ENCODE peak calls at places on chromosomes 1 and 21, in eight cellular contexts. W is heart right ventricle, C is GM10248, E is HCT116, H is heart left ventricle, J is GM20000, L is colonic mucosa, F is HFF-Myc. M is an unnamed sample.

GRCh38 chr21:41598561-41599511 is 90.9 kb upstream of the TMPRSS2 start:
- DNase-seq in J (no peak), W (no peak), C (no peak), H (no peak), L (no peak), F (no peak), E (no peak), M (no peak)

GRCh38 chr1:93556291-93556690 is 108.4 kb downstream of the FNBP1L start:
- DNase-seq in C (no peak), F (no peak), W (no peak), J (no peak), L (no peak), E (no peak), H (no peak), M (no peak)

GRCh38 chr1:29655145-29655544 is 418.8 kb downstream of the PTPRU start:
- DNase-seq in F (no peak), E (no peak), W (no peak), J (no peak), C (no peak), L (peak), H (no peak), M (no peak)

GRCh38 chr1:47688161-47688560 is 250.3 kb downstream of the FOXD2 start:
- DNase-seq in F (no peak), C (no peak), E (no peak), L (peak), H (no peak), J (no peak), W (no peak), M (no peak)

GRCh38 chr1:205068457-205069035 is 15.7 kb downstream of the TMEM81 start:
- DNase-seq in E (no peak), L (no peak), H (no peak), W (no peak), F (no peak), J (no peak), C (no peak), M (peak)

GRCh38 chr1:184075040-184076029 is 23.8 kb downstream of the TSEN15 start:
- DNase-seq in F (peak), C (peak), J (peak), E (peak), L (peak), H (no peak), W (no peak), M (peak)

GRCh38 chr1:223411309-223411708 is 18.1 kb downstream of the CCDC185 start:
- DNase-seq in C (no peak), W (no peak), F (no peak), H (no peak), J (no peak), L (no peak), E (no peak), M (peak)

GRCh38 chr1:154304664-154305337 is 16.1 kb upstream of the AQP10 start:
- DNase-seq in W (no peak), J (no peak), H (no peak), C (no peak), F (no peak), E (no peak), L (no peak), M (no peak)

GRCh38 chr1:231940721-231941120 is 314.1 kb downstream of the DISC1 start:
- DNase-seq in L (no peak), J (no peak), F (no peak), W (no peak), H (no peak), E (no peak), C (no peak), M (no peak)

GRCh38 chr21:45151484-45152115 is 77.2 kb downstream of the ADARB1 start:
- DNase-seq in J (no peak), H (no peak), C (no peak), E (no peak), W (no peak), F (no peak), L (peak), M (no peak)

GRCh38 chr21:41142051-41142795 is 25.7 kb upstream of the BACE2 start:
- DNase-seq in L (no peak), F (peak), J (no peak), H (no peak), W (no peak), E (no peak), C (no peak), M (peak)

GRCh38 chr1:3577300-3577699 is 34.0 kb downstream of the MEGF6 start:
- DNase-seq in W (no peak), H (no peak), J (no peak), E (no peak), L (no peak), C (no peak), F (no peak), M (peak)

GRCh38 chr21:34330055-34330454 is 33.8 kb upstream of the KCNE2 start:
- DNase-seq in F (no peak), C (no peak), E (no peak), W (no peak), L (no peak), J (no peak), H (no peak), M (no peak)
- TF ChIP-seq CTCF in F (no peak), C (no peak), E (no peak), W (no peak), L (no peak), J (no peak), H (no peak), M (no peak)

GRCh38 chr21:32597205-32597604 is 11.9 kb upstream of the TCP10L start:
- DNase-seq in E (peak), F (peak), W (no peak), C (no peak), L (no peak), J (no peak), H (no peak), M (peak)

GRCh38 chr21:32590130-32590529 is 4.8 kb upstream of the TCP10L start:
- DNase-seq in F (no peak), H (no peak), L (no peak), W (no peak), J (no peak), C (no peak), E (no peak), M (no peak)

GRCh38 chr21:32593690-32594089 is 8.4 kb upstream of the TCP10L start:
- DNase-seq in C (no peak), H (no peak), F (no peak), E (no peak), J (no peak), L (no peak), W (no peak), M (no peak)

GRCh38 chr21:32595431-32595830 is 10.1 kb upstream of the TCP10L start:
- DNase-seq in F (no peak), L (no peak), C (no peak), W (no peak), H (no peak), E (no peak), J (no peak), M (no peak)

GRCh38 chr21:32592929-32593502 is 7.7 kb upstream of the TCP10L start:
- DNase-seq in F (no peak), W (no peak), E (no peak), C (no peak), J (no peak), L (no peak), H (no peak), M (no peak)
- TF ChIP-seq CTCF in F (no peak), W (no peak), E (no peak), C (no peak), J (no peak), L (no peak), H (no peak), M (no peak)

GRCh38 chr21:22795091-22795490 is 1796.9 kb downstream of the NCAM2 start:
- DNase-seq in C (no peak), J (no peak), W (no peak), F (no peak), H (no peak), L (no peak), E (no peak), M (no peak)

GRCh38 chr21:22796147-22796546 is 1797.9 kb downstream of the NCAM2 start:
- DNase-seq in W (no peak), C (no peak), J (no peak), F (no peak), E (no peak), H (no peak), L (no peak), M (no peak)

GRCh38 chr21:22795644-22796043 is 1797.4 kb downstream of the NCAM2 start:
- DNase-seq in F (no peak), W (no peak), C (no peak), J (no peak), L (no peak), E (no peak), H (no peak), M (no peak)

GRCh38 chr21:22791376-22791775 is 1793.2 kb downstream of the NCAM2 start:
- DNase-seq in E (no peak), F (no peak), L (no peak), H (no peak), W (no peak), C (no peak), J (no peak), M (no peak)

GRCh38 chr21:22791986-22792560 is 1793.9 kb downstream of the NCAM2 start:
- DNase-seq in W (no peak), F (peak), J (peak), C (peak), L (peak), H (no peak), E (no peak), M (peak)
- TF ChIP-seq CTCF in W (peak), F (peak), J (peak), C (peak), L (peak), H (peak), E (no peak), M (peak)

DNA sequence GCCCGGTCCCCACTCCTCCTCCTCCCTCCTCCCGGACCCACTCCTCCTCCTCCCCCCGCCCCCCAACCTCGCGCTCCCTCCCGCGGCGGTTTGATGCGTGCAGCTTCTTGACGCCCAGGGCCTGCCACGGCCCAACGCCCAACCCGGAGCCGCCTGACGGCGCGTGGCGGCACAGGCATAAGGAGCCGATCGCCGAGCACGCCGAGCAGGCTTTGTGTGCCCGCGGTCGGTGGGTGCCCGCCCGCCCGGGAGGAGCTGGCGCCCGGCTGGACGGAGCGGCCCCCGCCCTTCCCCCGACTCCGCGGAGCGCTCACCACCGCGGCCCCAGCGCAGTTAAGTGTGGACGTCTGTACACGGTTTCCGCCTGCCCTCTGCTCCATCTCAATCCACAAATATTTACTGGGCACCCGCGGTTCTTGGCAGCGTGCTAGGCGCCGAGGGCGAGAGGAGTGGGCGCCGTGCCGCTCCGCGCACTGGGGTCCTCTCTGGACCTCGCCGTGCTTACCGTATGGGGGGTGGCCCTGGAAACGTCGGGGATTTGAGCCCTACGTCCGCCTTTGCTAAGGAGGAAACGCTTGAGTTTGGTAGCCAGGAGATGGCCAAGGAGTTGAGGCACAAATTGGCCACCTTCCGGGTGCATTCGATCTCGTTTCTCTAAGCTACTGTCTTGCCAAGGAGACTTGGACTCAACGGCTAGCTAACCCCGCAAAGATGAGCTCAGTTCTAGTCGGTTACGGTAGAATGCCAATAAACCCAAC is 428 bp upstream of the HDGF start:
- DNase-seq in C (peak), E (peak), H (peak), W (peak), J (peak), L (peak), F (peak), M (peak)
- TF ChIP-seq CTCF in C (no peak), E (no peak), H (no peak), W (no peak), J (no peak), L (no peak), F (no peak), M (no peak)

GRCh38 chr1:32361674-32362473 is 411 bp downstream of the FAM229A start:
- DNase-seq in J (peak), E (no peak), H (peak), F (no peak), W (peak), L (peak), C (peak), M (peak)
- TF ChIP-seq CTCF in J (no peak), E (no peak), H (peak), F (peak), W (peak), L (peak), C (no peak), M (peak)

DNA sequence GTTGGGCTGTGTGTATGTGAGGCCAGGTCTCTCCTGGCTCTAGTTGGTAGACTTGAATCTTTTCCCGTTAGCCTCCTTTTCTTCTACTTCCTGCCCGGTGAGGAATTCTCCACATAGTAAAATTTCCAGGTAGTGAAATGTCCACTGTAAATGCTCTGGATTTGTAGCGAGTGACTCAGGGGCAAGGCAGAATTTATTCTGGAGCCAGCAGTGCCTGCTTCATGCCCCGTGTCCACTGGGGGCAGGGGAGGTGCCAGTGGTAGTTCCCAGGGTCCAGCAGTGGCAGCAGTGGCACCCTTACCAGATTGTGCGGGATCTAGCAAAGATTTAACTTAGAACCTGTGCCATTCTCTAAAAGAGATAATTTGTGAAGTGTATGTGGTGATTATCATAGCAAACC is 74.5 kb upstream of the USP24 start:
- DNase-seq in W (no peak), E (no peak), J (no peak), H (no peak), F (no peak), C (no peak), L (no peak), M (no peak)
- TF ChIP-seq CTCF in W (no peak), E (no peak), J (no peak), H (no peak), F (peak), C (no peak), L (no peak), M (no peak)

DNA sequence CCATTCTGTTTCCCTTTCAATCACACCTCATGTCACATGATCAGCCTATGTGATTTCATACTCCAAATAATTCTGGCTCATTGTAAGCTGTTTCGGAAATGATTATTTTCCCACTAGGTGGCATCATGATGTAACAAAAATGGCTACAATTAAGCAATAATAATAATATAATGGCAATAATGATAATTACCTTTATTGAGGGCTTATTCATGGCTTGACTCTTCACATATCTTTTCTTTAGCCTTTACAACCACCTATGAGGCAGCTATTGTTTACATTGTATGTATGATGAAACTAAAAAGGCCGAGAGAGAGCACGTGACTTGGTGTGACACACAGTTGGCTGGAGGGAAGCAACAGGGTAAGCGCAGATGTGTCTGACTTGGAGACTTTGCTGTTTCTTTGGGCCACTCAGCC is 12.5 kb upstream of the KPRP start:
- DNase-seq in W (no peak), F (no peak), L (no peak), J (no peak), E (peak), H (no peak), C (no peak), M (no peak)
- TF ChIP-seq CTCF in W (no peak), F (no peak), L (no peak), J (no peak), E (peak), H (no peak), C (no peak), M (no peak)

DNA sequence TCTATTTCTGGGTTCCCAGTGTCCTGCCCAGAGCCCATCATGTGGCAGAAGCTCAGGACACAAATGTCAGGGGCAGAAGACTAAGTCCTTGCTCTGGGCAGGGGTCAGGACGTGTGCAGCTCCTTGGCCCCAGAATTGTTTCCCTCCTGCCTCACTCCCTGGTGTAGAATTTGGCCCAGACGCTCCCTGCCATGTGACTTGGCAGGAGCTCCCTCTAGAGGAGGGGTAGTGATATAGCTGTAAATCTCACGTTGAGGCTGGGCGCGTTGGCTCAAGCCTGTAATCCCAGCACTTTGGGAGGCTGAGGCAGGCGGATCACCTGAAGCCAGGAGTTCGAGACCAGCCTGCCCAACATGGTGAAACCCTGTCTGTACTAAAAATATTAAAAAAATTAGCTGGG is 91.2 kb downstream of the UBIAD1 start:
- DNase-seq in F (no peak), W (no peak), L (no peak), J (no peak), C (no peak), E (peak), H (no peak), M (no peak)
- TF ChIP-seq CTCF in F (peak), W (no peak), L (no peak), J (peak), C (peak), E (peak), H (no peak), M (no peak)

DNA sequence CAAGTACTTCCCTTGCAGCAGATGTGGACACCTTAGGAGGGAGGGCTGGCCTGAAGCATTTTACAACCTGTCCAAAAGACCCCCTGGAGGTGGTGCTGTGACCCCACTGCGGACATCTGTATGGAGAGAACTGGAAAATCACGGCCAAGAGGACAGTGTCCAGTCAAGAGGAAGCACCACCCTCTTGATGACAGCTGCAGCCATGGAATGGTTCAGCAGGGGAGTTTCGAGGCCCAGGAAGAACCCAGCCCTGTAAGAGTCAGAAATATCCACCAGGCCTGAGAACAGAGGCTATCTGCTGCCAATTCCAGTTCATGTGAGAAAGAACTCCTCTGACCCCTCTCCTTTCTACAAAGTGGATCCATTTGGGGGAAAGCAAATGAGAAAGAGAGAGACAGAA is 126.8 kb downstream of the PLXNA2 start:
- DNase-seq in L (no peak), E (no peak), F (no peak), W (no peak), J (no peak), H (no peak), C (no peak), M (no peak)
- TF ChIP-seq CTCF in L (no peak), E (no peak), F (no peak), W (no peak), J (no peak), H (no peak), C (no peak), M (no peak)

M was measured in fibroblast of pulmonary artery.